ENCODE peak calls at places on chromosomes 1 and 21, in six cellular contexts. One of them, this sample, is unnamed.

GRCh38 chr1:173295995-173296394 is 88.9 kb upstream of the TNFSF4 start:
- DNase-seq in ovary: no peak
- DNase-seq in fibroblast of pulmonary artery: peak; percentile 17
- DNase-seq in mucosa of descending colon: no peak
- DNase-seq in neural crest cell: no peak
- DNase-seq in BJ: no peak
- DNase-seq in this sample: no peak

GRCh38 chr1:246166841-246167240 is 340.2 kb downstream of the SMYD3 start:
- DNase-seq in ovary: no peak
- DNase-seq in fibroblast of pulmonary artery: no peak
- DNase-seq in mucosa of descending colon: no peak
- DNase-seq in neural crest cell: no peak
- DNase-seq in BJ: no peak
- DNase-seq in this sample: no peak

GRCh38 chr21:26199471-26199870 is 28.9 kb upstream of the APP start:
- DNase-seq in ovary: no peak
- DNase-seq in fibroblast of pulmonary artery: peak; percentile 18
- DNase-seq in mucosa of descending colon: no peak
- DNase-seq in neural crest cell: no peak
- DNase-seq in BJ: peak; percentile 70
- DNase-seq in this sample: no peak

GRCh38 chr1:95641386-95641785 is 407.4 kb downstream of the RWDD3 start:
- DNase-seq in ovary: no peak
- DNase-seq in fibroblast of pulmonary artery: no peak
- DNase-seq in mucosa of descending colon: no peak
- DNase-seq in neural crest cell: no peak
- DNase-seq in BJ: no peak
- DNase-seq in this sample: no peak

GRCh38 chr1:115112496-115113375 is 23.4 kb upstream of the TSPAN2 start:
- DNase-seq in ovary: no peak
- DNase-seq in fibroblast of pulmonary artery: peak; percentile 25
- DNase-seq in mucosa of descending colon: no peak
- DNase-seq in neural crest cell: peak; percentile 65
- DNase-seq in BJ: no peak
- DNase-seq in this sample: peak; percentile 75

GRCh38 chr21:42695324-42696025 is 42.1 kb downstream of the PDE9A start:
- DNase-seq in ovary: no peak
- DNase-seq in fibroblast of pulmonary artery: peak; percentile 60
- DNase-seq in mucosa of descending colon: no peak
- DNase-seq in neural crest cell: no peak
- DNase-seq in BJ: no peak
- DNase-seq in this sample: no peak

GRCh38 chr1:204591473-204592090 is 75.4 kb downstream of the MDM4 start:
- DNase-seq in ovary: no peak
- DNase-seq in fibroblast of pulmonary artery: peak; percentile 29
- DNase-seq in mucosa of descending colon: no peak
- DNase-seq in neural crest cell: no peak
- DNase-seq in BJ: peak; percentile 33
- DNase-seq in this sample: no peak

GRCh38 chr1:65717815-65718454 is 74.8 kb upstream of the PDE4B start:
- DNase-seq in ovary: no peak
- DNase-seq in fibroblast of pulmonary artery: peak; percentile 44
- DNase-seq in mucosa of descending colon: no peak
- DNase-seq in neural crest cell: no peak
- DNase-seq in BJ: peak; percentile 12
- DNase-seq in this sample: no peak

GRCh38 chr1:244918422-244919319 is 54.3 kb upstream of the HNRNPU start:
- DNase-seq in ovary: peak; percentile 31
- DNase-seq in fibroblast of pulmonary artery: peak; percentile 44
- DNase-seq in mucosa of descending colon: peak; percentile 60
- DNase-seq in neural crest cell: peak; percentile 9
- DNase-seq in BJ: no peak
- DNase-seq in this sample: peak; percentile 54

GRCh38 chr1:36034692-36035091 is 49.2 kb upstream of the TEKT2 start:
- DNase-seq in ovary: no peak
- DNase-seq in fibroblast of pulmonary artery: peak; percentile 65
- DNase-seq in mucosa of descending colon: no peak
- DNase-seq in neural crest cell: no peak
- DNase-seq in BJ: peak; percentile 9
- DNase-seq in this sample: no peak

GRCh38 chr1:223846668-223847007 is 891 bp upstream of the TP53BP2 start:
- DNase-seq in ovary: peak; percentile 52
- DNase-seq in fibroblast of pulmonary artery: peak; percentile 34
- DNase-seq in mucosa of descending colon: no peak
- DNase-seq in neural crest cell: peak; percentile 16
- DNase-seq in BJ: no peak
- DNase-seq in this sample: no peak

GRCh38 chr1:20601123-20601825 is 12.4 kb downstream of the CDA start:
- DNase-seq in ovary: no peak
- DNase-seq in fibroblast of pulmonary artery: no peak
- DNase-seq in mucosa of descending colon: no peak
- DNase-seq in neural crest cell: no peak
- DNase-seq in BJ: no peak
- DNase-seq in this sample: no peak

GRCh38 chr1:17665054-17665453 is 90.1 kb upstream of the ACTL8 start:
- DNase-seq in ovary: no peak
- DNase-seq in fibroblast of pulmonary artery: no peak
- DNase-seq in mucosa of descending colon: no peak
- DNase-seq in neural crest cell: no peak
- DNase-seq in BJ: no peak
- DNase-seq in this sample: no peak

GRCh38 chr1:48947761-48948537 is 171.3 kb upstream of the BEND5 start:
- DNase-seq in ovary: no peak
- DNase-seq in fibroblast of pulmonary artery: no peak
- DNase-seq in mucosa of descending colon: no peak
- DNase-seq in neural crest cell: no peak
- DNase-seq in BJ: no peak
- DNase-seq in this sample: no peak

GRCh38 chr1:154410185-154410827 is 5.2 kb downstream of the IL6R start:
- DNase-seq in ovary: no peak
- DNase-seq in fibroblast of pulmonary artery: no peak
- DNase-seq in mucosa of descending colon: peak; percentile 31
- DNase-seq in neural crest cell: no peak
- DNase-seq in BJ: no peak
- DNase-seq in this sample: no peak

GRCh38 chr1:58908539-58909161 is 124.8 kb upstream of the JUN start:
- DNase-seq in ovary: no peak
- DNase-seq in fibroblast of pulmonary artery: peak; percentile 23
- DNase-seq in mucosa of descending colon: no peak
- DNase-seq in neural crest cell: no peak
- DNase-seq in BJ: no peak
- DNase-seq in this sample: no peak

GRCh38 chr1:41690331-41690730 is 205.8 kb upstream of the EDN2 start:
- DNase-seq in ovary: no peak
- DNase-seq in fibroblast of pulmonary artery: no peak
- DNase-seq in mucosa of descending colon: no peak
- DNase-seq in neural crest cell: no peak
- DNase-seq in BJ: no peak
- DNase-seq in this sample: no peak

GRCh38 chr21:32524010-32524719 is 61.2 kb downstream of the TCP10L start:
- DNase-seq in ovary: no peak
- DNase-seq in fibroblast of pulmonary artery: peak; percentile 96
- DNase-seq in mucosa of descending colon: no peak
- DNase-seq in neural crest cell: no peak
- DNase-seq in BJ: peak; percentile 80
- DNase-seq in this sample: no peak

GRCh38 chr1:20212099-20212684 is 25.9 kb upstream of the PLA2G2C start:
- DNase-seq in ovary: no peak
- DNase-seq in fibroblast of pulmonary artery: no peak
- DNase-seq in mucosa of descending colon: no peak
- DNase-seq in neural crest cell: no peak
- DNase-seq in BJ: no peak
- DNase-seq in this sample: no peak

GRCh38 chr1:107480548-107480947 is 339.7 kb downstream of the NTNG1 start:
- DNase-seq in ovary: no peak
- DNase-seq in fibroblast of pulmonary artery: no peak
- DNase-seq in mucosa of descending colon: peak; percentile 54
- DNase-seq in neural crest cell: no peak
- DNase-seq in BJ: no peak
- DNase-seq in this sample: peak; percentile 2

GRCh38 chr1:28887418-28887834 is 26.9 kb upstream of the EPB41 start:
- DNase-seq in ovary: peak; percentile 63
- DNase-seq in fibroblast of pulmonary artery: no peak
- DNase-seq in mucosa of descending colon: peak; percentile 74
- DNase-seq in neural crest cell: no peak
- DNase-seq in BJ: no peak
- DNase-seq in this sample: peak; percentile 61

GRCh38 chr1:84069236-84069845 is 70.4 kb upstream of the TTLL7 start:
- DNase-seq in ovary: no peak
- DNase-seq in fibroblast of pulmonary artery: no peak
- DNase-seq in mucosa of descending colon: no peak
- DNase-seq in neural crest cell: no peak
- DNase-seq in BJ: no peak
- DNase-seq in this sample: no peak

GRCh38 chr1:224343679-224344078 is 13.0 kb upstream of the CNIH4 start:
- DNase-seq in ovary: no peak
- DNase-seq in fibroblast of pulmonary artery: no peak
- DNase-seq in mucosa of descending colon: no peak
- DNase-seq in neural crest cell: no peak
- DNase-seq in BJ: no peak
- DNase-seq in this sample: no peak

GRCh38 chr1:207867136-207868081 is 43.5 kb downstream of the CD34 start:
- DNase-seq in ovary: peak; percentile 44
- DNase-seq in fibroblast of pulmonary artery: no peak
- DNase-seq in mucosa of descending colon: peak; percentile 73
- DNase-seq in neural crest cell: no peak
- DNase-seq in BJ: no peak
- DNase-seq in this sample: no peak

DNA sequence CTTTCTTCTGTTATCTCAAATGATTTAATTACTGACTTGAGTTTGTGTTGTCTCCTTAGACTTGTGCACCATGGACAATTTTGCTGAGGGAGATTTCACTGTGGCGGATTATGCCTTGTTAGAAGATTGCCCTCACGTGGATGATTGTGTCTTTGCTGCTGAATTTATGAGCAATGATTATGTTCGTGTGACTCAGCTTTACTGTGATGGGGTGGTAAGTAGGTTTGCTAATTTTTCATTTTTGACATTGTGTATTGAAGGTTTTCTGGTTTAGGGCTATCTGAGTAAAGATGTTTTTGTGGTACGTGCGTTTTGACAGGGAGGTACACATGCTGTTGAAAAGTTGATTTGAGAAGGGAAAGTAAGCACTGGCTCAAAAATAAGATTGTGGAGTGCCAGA is 14.1 kb downstream of the TTC3 start:
- DNase-seq in ovary: no peak
- DNase-seq in fibroblast of pulmonary artery: peak; percentile 77
- DNase-seq in mucosa of descending colon: no peak
- DNase-seq in neural crest cell: no peak
- DNase-seq in BJ: peak; percentile 13
- DNase-seq in this sample: no peak
- TF ChIP-seq CTCF in ovary: peak; percentile 13
- TF ChIP-seq CTCF in fibroblast of pulmonary artery: peak; percentile 56
- TF ChIP-seq CTCF in mucosa of descending colon: no peak
- TF ChIP-seq CTCF in neural crest cell: peak; percentile 55
- TF ChIP-seq CTCF in BJ: peak; percentile 40
- TF ChIP-seq CTCF in this sample: no peak

GRCh38 chr1:202002447-202002846 is 7.9 kb upstream of the ELF3 start:
- DNase-seq in ovary: no peak
- DNase-seq in fibroblast of pulmonary artery: no peak
- DNase-seq in mucosa of descending colon: no peak
- DNase-seq in neural crest cell: no peak
- DNase-seq in BJ: no peak
- DNase-seq in this sample: no peak
- TF ChIP-seq CTCF in ovary: no peak
- TF ChIP-seq CTCF in fibroblast of pulmonary artery: no peak
- TF ChIP-seq CTCF in mucosa of descending colon: no peak
- TF ChIP-seq CTCF in neural crest cell: no peak
- TF ChIP-seq CTCF in BJ: no peak
- TF ChIP-seq CTCF in this sample: no peak

GRCh38 chr21:15895142-15896106 is 165.6 kb downstream of the USP25 start:
- DNase-seq in ovary: no peak
- DNase-seq in fibroblast of pulmonary artery: peak; percentile 7
- DNase-seq in mucosa of descending colon: no peak
- DNase-seq in neural crest cell: no peak
- DNase-seq in BJ: no peak
- DNase-seq in this sample: no peak

GRCh38 chr21:15896501-15896900 is 166.7 kb downstream of the USP25 start:
- DNase-seq in ovary: no peak
- DNase-seq in fibroblast of pulmonary artery: no peak
- DNase-seq in mucosa of descending colon: no peak
- DNase-seq in neural crest cell: no peak
- DNase-seq in BJ: no peak
- DNase-seq in this sample: no peak

GRCh38 chr21:15893902-15894301 is 164.1 kb downstream of the USP25 start:
- DNase-seq in ovary: no peak
- DNase-seq in fibroblast of pulmonary artery: no peak
- DNase-seq in mucosa of descending colon: no peak
- DNase-seq in neural crest cell: no peak
- DNase-seq in BJ: no peak
- DNase-seq in this sample: no peak

DNA sequence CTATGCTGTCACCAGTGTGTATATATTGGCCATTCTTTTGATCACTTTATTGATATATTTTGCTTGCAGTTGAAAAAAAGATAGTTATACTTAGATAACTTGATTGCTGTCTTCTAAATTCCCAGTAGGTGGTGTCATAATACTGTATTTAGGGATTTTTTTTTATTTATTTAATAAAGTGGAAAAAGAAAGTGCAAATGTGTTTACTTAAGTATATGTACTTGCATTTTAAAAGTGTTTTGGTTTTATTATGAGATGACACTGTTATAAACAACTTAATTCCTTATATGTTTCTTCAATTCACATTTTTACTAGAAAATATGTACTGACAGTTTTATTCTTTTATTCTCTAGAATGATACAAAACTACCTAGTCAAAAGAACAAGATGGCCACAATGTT is 164.8 kb downstream of the USP25 start:
- DNase-seq in ovary: no peak
- DNase-seq in fibroblast of pulmonary artery: peak; percentile 51
- DNase-seq in mucosa of descending colon: no peak
- DNase-seq in neural crest cell: no peak
- DNase-seq in BJ: no peak
- DNase-seq in this sample: no peak
- TF ChIP-seq CTCF in ovary: peak; percentile 41
- TF ChIP-seq CTCF in fibroblast of pulmonary artery: peak; percentile 36
- TF ChIP-seq CTCF in mucosa of descending colon: no peak
- TF ChIP-seq CTCF in neural crest cell: peak; percentile 71
- TF ChIP-seq CTCF in BJ: peak; percentile 33
- TF ChIP-seq CTCF in this sample: peak; percentile 59

GRCh38 chr1:37673920-37674319 is 18.4 kb upstream of the CDCA8 start:
- DNase-seq in ovary: no peak
- DNase-seq in fibroblast of pulmonary artery: no peak
- DNase-seq in mucosa of descending colon: peak; percentile 56
- DNase-seq in neural crest cell: no peak
- DNase-seq in BJ: no peak
- DNase-seq in this sample: no peak

GRCh38 chr1:37680933-37681332 is 11.4 kb upstream of the CDCA8 start:
- DNase-seq in ovary: no peak
- DNase-seq in fibroblast of pulmonary artery: no peak
- DNase-seq in mucosa of descending colon: no peak
- DNase-seq in neural crest cell: no peak
- DNase-seq in BJ: no peak
- DNase-seq in this sample: no peak

GRCh38 chr1:37671261-37671660 is 21.1 kb upstream of the CDCA8 start:
- DNase-seq in ovary: no peak
- DNase-seq in fibroblast of pulmonary artery: no peak
- DNase-seq in mucosa of descending colon: no peak
- DNase-seq in neural crest cell: no peak
- DNase-seq in BJ: no peak
- DNase-seq in this sample: no peak

GRCh38 chr1:37677808-37678207 is 14.5 kb upstream of the CDCA8 start:
- DNase-seq in ovary: no peak
- DNase-seq in fibroblast of pulmonary artery: no peak
- DNase-seq in mucosa of descending colon: no peak
- DNase-seq in neural crest cell: no peak
- DNase-seq in BJ: no peak
- DNase-seq in this sample: no peak

GRCh38 chr1:37676281-37677243 is 15.8 kb upstream of the CDCA8 start:
- DNase-seq in ovary: peak; percentile 30
- DNase-seq in fibroblast of pulmonary artery: no peak
- DNase-seq in mucosa of descending colon: no peak
- DNase-seq in neural crest cell: no peak
- DNase-seq in BJ: no peak
- DNase-seq in this sample: no peak
- TF ChIP-seq CTCF in ovary: no peak
- TF ChIP-seq CTCF in fibroblast of pulmonary artery: no peak
- TF ChIP-seq CTCF in mucosa of descending colon: no peak
- TF ChIP-seq CTCF in neural crest cell: no peak
- TF ChIP-seq CTCF in BJ: peak; percentile 25
- TF ChIP-seq CTCF in this sample: no peak